ENCODE peak calls at places on chromosomes 5 and 9, in ten cellular contexts. A is fibroblast of pulmonary artery; E is occipital lobe; I is EH; N is CD4-positive, CD25-positive, alpha-beta regulatory T cell; B is progenitor cell of endocrine pancreas; L is AG09309; K is activated T-helper 1 cell treated with anti-CD3 and anti-CD28 coated beads, Interleukin-12 subunit alpha, Interleukin-12 subunit beta, Interleukin-2, Interleukin-4 antibody, amounts not matched to agents 30 ng/mL and 10 ng/mL and 1 ng/mL, durations not matched to agents 14 hours and 24 hours and 36 hours; M is cardiac muscle cell; V is T follicular helper cell. Y is an unnamed sample.

GRCh38 chr5:68658810-68659372 is 434.9 kb upstream of the SLC30A5 start:
- DNase-seq in A (no peak), E (no peak), I (no peak), N (no peak), B (no peak), L (no peak), K (no peak), M (no peak), V (no peak), Y (no peak)

GRCh38 chr5:166595274-166595951 is 1696.0 kb upstream of the WWC1 start:
- DNase-seq in A (no peak), E (no peak), I (no peak), N (no peak), B (no peak), L (no peak), K (no peak), M (peak; percentile 9), V (no peak), Y (no peak)

GRCh38 chr9:37926737-37927590 is 23.0 kb upstream of the SLC25A51 start:
- DNase-seq in A (no peak), E (no peak), I (peak; percentile 30), N (no peak), B (no peak), L (no peak), K (no peak), M (no peak), V (no peak), Y (no peak)

GRCh38 chr5:127419007-127419406 is 98.4 kb upstream of the PRRC1 start:
- DNase-seq in A (no peak), E (no peak), I (no peak), N (no peak), B (no peak), L (no peak), K (no peak), M (no peak), V (no peak), Y (no peak)

GRCh38 chr5:145189786-145190185 is 645.4 kb downstream of the PRELID2 start:
- DNase-seq in A (no peak), E (no peak), I (peak; percentile 32), N (no peak), B (no peak), L (no peak), K (no peak), M (no peak), V (no peak), Y (no peak)

GRCh38 chr9:128860937-128861336 is 20.8 kb downstream of the KYAT1 start:
- DNase-seq in A (no peak), E (no peak), I (no peak), N (no peak), B (no peak), L (no peak), K (no peak), M (no peak), V (no peak), Y (no peak)

GRCh38 chr5:162550236-162550635 is 482.7 kb downstream of the GABRG2 start:
- DNase-seq in A (no peak), E (no peak), I (no peak), N (no peak), B (no peak), L (no peak), K (no peak), M (no peak), V (no peak), Y (no peak)

GRCh38 chr9:81549500-81550206 is 139.7 kb downstream of the TLE1 start:
- DNase-seq in A (no peak), E (no peak), I (no peak), N (no peak), B (no peak), L (no peak), K (no peak), M (no peak), V (no peak), Y (no peak)

GRCh38 chr9:134182554-134183219 is 18.3 kb upstream of the RNU6ATAC start:
- DNase-seq in A (peak; percentile 16), E (no peak), I (no peak), N (no peak), B (no peak), L (no peak), K (no peak), M (no peak), V (no peak), Y (no peak)

GRCh38 chr5:873328-873727 is 19.3 kb downstream of the BRD9 start:
- DNase-seq in A (no peak), E (no peak), I (no peak), N (no peak), B (no peak), L (no peak), K (no peak), M (no peak), V (no peak), Y (no peak)

GRCh38 chr5:128920345-128921215 is 44.7 kb upstream of the SLC27A6 start:
- DNase-seq in A (peak; percentile 80), E (no peak), I (peak; percentile 32), N (no peak), B (no peak), L (no peak), K (no peak), M (peak; percentile 34), V (no peak), Y (no peak)

GRCh38 chr9:112819635-112820496 is 69.3 kb downstream of the SNX30 start:
- DNase-seq in A (peak; percentile 84), E (no peak), I (peak; percentile 79), N (no peak), B (no peak), L (peak; percentile 64), K (no peak), M (peak; percentile 87), V (no peak), Y (peak; percentile 37)

GRCh38 chr5:134088994-134089560 is 25.4 kb upstream of the TCF7 start:
- DNase-seq in A (no peak), E (no peak), I (no peak), N (no peak), B (no peak), L (no peak), K (no peak), M (no peak), V (no peak), Y (no peak)

GRCh38 chr9:87682085-87682484 is 43.8 kb upstream of the CTSL start:
- DNase-seq in A (no peak), E (no peak), I (no peak), N (no peak), B (no peak), L (no peak), K (no peak), M (no peak), V (no peak), Y (no peak)

GRCh38 chr9:127541865-127542264 is 70.2 kb upstream of the STXBP1 start:
- DNase-seq in A (peak; percentile 73), E (no peak), I (no peak), N (no peak), B (no peak), L (no peak), K (no peak), M (no peak), V (no peak), Y (no peak)

GRCh38 chr9:16032799-16033198 is 480.0 kb downstream of the CCDC171 start:
- DNase-seq in A (peak; percentile 50), E (no peak), I (peak; percentile 66), N (no peak), B (no peak), L (no peak), K (no peak), M (peak; percentile 43), V (no peak), Y (no peak)

GRCh38 chr5:10351882-10352395 is 1.6 kb upstream of the MARCHF6 start:
- DNase-seq in A (no peak), E (no peak), I (no peak), N (no peak), B (no peak), L (no peak), K (no peak), M (no peak), V (no peak), Y (no peak)

GRCh38 chr9:95494022-95494415 is 22.8 kb downstream of the PTCH1 start:
- DNase-seq in A (no peak), E (peak; percentile 46), I (no peak), N (no peak), B (no peak), L (no peak), K (no peak), M (no peak), V (no peak), Y (peak; percentile 81)

Y was measured in midbrain.